ENCODE peak calls at places on chromosome 5, in four cellular contexts. U is DND-41, N is lower leg skin, X is mucosa of descending colon. J is an unnamed sample.

GRCh38 chr5:68924490-68925145 is 169.2 kb upstream of the SLC30A5 start:
- DNase-seq in U (no peak), N (no peak), X (no peak), J (no peak)

GRCh38 chr5:133865113-133865512 is 103.3 kb downstream of the C5orf15 start:
- DNase-seq in U (no peak), N (no peak), X (no peak), J (no peak)

GRCh38 chr5:41145306-41145705 is 68.0 kb downstream of the C6 start:
- DNase-seq in U (no peak), N (no peak), X (no peak), J (no peak)

GRCh38 chr5:139371482-139372435 is 11.3 kb downstream of the SLC23A1 start:
- DNase-seq in U (no peak), N (no peak), X (no peak), J (no peak)

GRCh38 chr5:73857446-73857845 is 231.4 kb downstream of the ARHGEF28 start:
- DNase-seq in U (no peak), N (no peak), X (no peak), J (no peak)

GRCh38 chr5:81609810-81610375 is 141.0 kb downstream of the SSBP2 start:
- DNase-seq in U (no peak), N (no peak), X (no peak), J (no peak)

GRCh38 chr5:125528881-125529280 is 782.4 kb upstream of the ZNF608 start:
- DNase-seq in U (no peak), N (no peak), X (no peak), J (no peak)

GRCh38 chr5:61275841-61276240 is 56.2 kb upstream of the ZSWIM6 start:
- DNase-seq in U (no peak), N (peak), X (peak), J (no peak)

GRCh38 chr5:80195837-80196400 is 59.9 kb downstream of the SERINC5 start:
- DNase-seq in U (no peak), N (no peak), X (no peak), J (no peak)

GRCh38 chr5:27437594-27438200 is 399.3 kb upstream of the CDH9 start:
- DNase-seq in U (no peak), N (no peak), X (no peak), J (no peak)

GRCh38 chr5:172085738-172086137 is 79.3 kb upstream of the FBXW11 start:
- DNase-seq in U (no peak), N (no peak), X (no peak), J (no peak)

GRCh38 chr5:1948663-1949191 is 66.0 kb upstream of the IRX4 start:
- DNase-seq in U (no peak), N (peak), X (peak), J (no peak)

GRCh38 chr5:140224658-140225057 is 49.7 kb downstream of the CYSTM1 start:
- DNase-seq in U (no peak), N (no peak), X (no peak), J (no peak)

GRCh38 chr5:146111409-146111808 is 6.0 kb upstream of the PLAC8L1 start:
- DNase-seq in U (no peak), N (no peak), X (no peak), J (no peak)

GRCh38 chr5:7629559-7629958 is 221.4 kb downstream of the CFAP90 start:
- DNase-seq in U (no peak), N (no peak), X (no peak), J (no peak)

GRCh38 chr5:142925795-142926194 is 155.6 kb downstream of the ARHGAP26 start:
- DNase-seq in U (no peak), N (no peak), X (no peak), J (no peak)

GRCh38 chr5:98296426-98296825 is 477.0 kb upstream of the RGMB start:
- DNase-seq in U (no peak), N (no peak), X (no peak), J (no peak)

GRCh38 chr5:94159144-94159543 is 417.7 kb upstream of the POU5F2 start:
- DNase-seq in U (no peak), N (no peak), X (no peak), J (no peak)

GRCh38 chr5:68845121-68845520 is 248.7 kb upstream of the SLC30A5 start:
- DNase-seq in U (no peak), N (no peak), X (no peak), J (no peak)

GRCh38 chr5:127723571-127723970 is 20.4 kb downstream of the CCDC192 start:
- DNase-seq in U (no peak), N (peak), X (no peak), J (no peak)

GRCh38 chr5:127725673-127726072 is 22.5 kb downstream of the CCDC192 start:
- DNase-seq in U (no peak), N (no peak), X (no peak), J (no peak)
- TF ChIP-seq CTCF in U (no peak), N (no peak), X (no peak), J (no peak)

DNA sequence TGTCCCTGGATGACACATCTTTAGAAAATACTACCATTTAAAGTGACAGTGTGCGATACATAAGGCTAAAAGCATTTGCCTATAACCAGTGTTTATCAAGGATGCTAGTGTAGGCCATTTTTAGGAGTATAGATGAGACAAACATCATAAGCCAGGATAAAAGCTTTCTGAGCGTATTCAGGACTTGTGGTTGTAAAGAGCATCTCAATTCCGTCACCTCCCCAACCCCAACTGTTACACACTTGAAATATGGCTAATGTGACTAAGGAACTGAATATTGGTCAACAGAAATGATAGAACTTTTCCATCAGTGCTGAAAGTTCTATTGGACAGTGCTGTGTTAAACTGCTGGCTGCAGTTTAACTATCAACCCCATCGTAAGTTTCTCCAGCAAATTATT is 4.5 kb downstream of the SNX18 start:
- DNase-seq in U (no peak), N (no peak), X (no peak), J (no peak)
- H3K4me3 ChIP-seq in U (no peak), N (no peak), X (no peak), J (no peak)

GRCh38 chr5:174159327-174160247 is 114.1 kb downstream of the NSG2 start:
- DNase-seq in U (no peak), N (no peak), X (no peak), J (no peak)

GRCh38 chr5:174151579-174152181 is 106.2 kb downstream of the NSG2 start:
- DNase-seq in U (no peak), N (no peak), X (no peak), J (no peak)

GRCh38 chr5:174154559-174154958 is 109.1 kb downstream of the NSG2 start:
- DNase-seq in U (no peak), N (no peak), X (no peak), J (no peak)

GRCh38 chr5:174157048-174157447 is 111.5 kb downstream of the NSG2 start:
- DNase-seq in U (no peak), N (no peak), X (no peak), J (no peak)
- TF ChIP-seq CTCF in U (no peak), N (no peak), X (no peak), J (no peak)

GRCh38 chr5:174790906-174791305 is 66.5 kb downstream of the MSX2 start:
- DNase-seq in U (no peak), N (no peak), X (no peak), J (no peak)
- H3K4me3 ChIP-seq in U (no peak), N (no peak), X (no peak), J (no peak)

GRCh38 chr5:157471709-157472108 is 11.7 kb downstream of the NIPAL4 start:
- DNase-seq in U (no peak), N (no peak), X (no peak), J (no peak)

GRCh38 chr5:157470616-157471015 is 10.6 kb downstream of the NIPAL4 start:
- DNase-seq in U (no peak), N (no peak), X (no peak), J (no peak)

GRCh38 chr5:157475432-157475831 is 15.4 kb downstream of the NIPAL4 start:
- DNase-seq in U (no peak), N (no peak), X (no peak), J (no peak)

GRCh38 chr5:157476699-157477408 is 16.8 kb downstream of the NIPAL4 start:
- DNase-seq in U (peak), N (peak), X (no peak), J (no peak)

GRCh38 chr5:157473383-157474370 is 13.7 kb downstream of the NIPAL4 start:
- DNase-seq in U (no peak), N (no peak), X (no peak), J (no peak)
- TF ChIP-seq CTCF in U (no peak), N (no peak), X (no peak), J (no peak)